ENCODE peak calls at places on chromosomes 3 and 15, in four cellular contexts. One of them, this sample, is unnamed.

GRCh38 chr3:14803101-14803980 is 15.4 kb upstream of the FGD5 start:
- DNase-seq in neural progenitor cell: no peak
- DNase-seq in A549: peak; percentile 68
- DNase-seq in GM23338: peak; percentile 14
- DNase-seq in this sample: no peak

GRCh38 chr3:14141602-14142315 is 16.9 kb downstream of the TMEM43 start:
- DNase-seq in A549: no peak
- DNase-seq in neural progenitor cell: no peak
- DNase-seq in GM23338: no peak
- DNase-seq in this sample: no peak

GRCh38 chr3:173892547-173892946 is 495.0 kb downstream of the NLGN1 start:
- DNase-seq in neural progenitor cell: no peak
- DNase-seq in GM23338: no peak
- DNase-seq in A549: no peak
- DNase-seq in this sample: no peak

GRCh38 chr3:16715281-16715680 is 110.1 kb upstream of the DAZL start:
- DNase-seq in neural progenitor cell: no peak
- DNase-seq in A549: no peak
- DNase-seq in GM23338: no peak
- DNase-seq in this sample: no peak

GRCh38 chr3:156997351-156997750 is 162.6 kb downstream of the CCNL1 start:
- DNase-seq in GM23338: no peak
- DNase-seq in A549: no peak
- DNase-seq in neural progenitor cell: no peak
- DNase-seq in this sample: no peak

GRCh38 chr3:55790596-55791350 is 303.7 kb upstream of the WNT5A start:
- DNase-seq in A549: no peak
- DNase-seq in GM23338: no peak
- DNase-seq in neural progenitor cell: no peak
- DNase-seq in this sample: no peak

GRCh38 chr3:188111002-188111584 is 42.9 kb upstream of the LPP start:
- DNase-seq in GM23338: no peak
- DNase-seq in neural progenitor cell: peak; percentile 49
- DNase-seq in A549: no peak
- DNase-seq in this sample: no peak

GRCh38 chr15:73807865-73808264 is 54.7 kb upstream of the INSYN1 start:
- DNase-seq in A549: no peak
- DNase-seq in GM23338: no peak
- DNase-seq in neural progenitor cell: no peak
- DNase-seq in this sample: no peak

GRCh38 chr15:90315276-90315982 is 36.7 kb upstream of the ZNF774 start:
- DNase-seq in neural progenitor cell: no peak
- DNase-seq in A549: peak; percentile 64
- DNase-seq in GM23338: no peak
- DNase-seq in this sample: peak; percentile 33

GRCh38 chr3:160564205-160564922 is 1.0 kb downstream of the KPNA4 start:
- DNase-seq in GM23338: peak; percentile 48
- DNase-seq in neural progenitor cell: peak; percentile 41
- DNase-seq in A549: peak; percentile 12
- DNase-seq in this sample: no peak

GRCh38 chr15:27418729-27419128 is 447.7 kb downstream of the GABRG3 start:
- DNase-seq in neural progenitor cell: peak; percentile 88
- DNase-seq in A549: no peak
- DNase-seq in GM23338: peak; percentile 78
- DNase-seq in this sample: no peak

GRCh38 chr3:10116928-10117327 is 1.5 kb downstream of the BRK1 start:
- DNase-seq in neural progenitor cell: no peak
- DNase-seq in A549: no peak
- DNase-seq in GM23338: no peak
- DNase-seq in this sample: no peak
- H3K4me3 ChIP-seq in neural progenitor cell: peak overlapping the region; percentile 93
- H3K4me3 ChIP-seq in A549: peak overlapping the region; percentile 83
- H3K4me3 ChIP-seq in GM23338: peak overlapping the region; percentile 98
- H3K4me3 ChIP-seq in this sample: no peak overlapping the region

GRCh38 chr3:58627941-58628340 is 38.6 kb downstream of the FAM3D start:
- DNase-seq in neural progenitor cell: no peak
- DNase-seq in GM23338: no peak
- DNase-seq in A549: no peak
- DNase-seq in this sample: no peak
- H3K27ac ChIP-seq in neural progenitor cell: no peak overlapping the region
- H3K27ac ChIP-seq in GM23338: no peak overlapping the region
- H3K27ac ChIP-seq in A549: no peak overlapping the region
- H3K27ac ChIP-seq in this sample: no peak overlapping the region

GRCh38 chr3:106862067-106862466 is 515.2 kb upstream of the CCDC54 start:
- DNase-seq in A549: no peak
- DNase-seq in GM23338: no peak
- DNase-seq in neural progenitor cell: no peak
- DNase-seq in this sample: no peak

GRCh38 chr3:106860182-106860581 is 517.1 kb upstream of the CCDC54 start:
- DNase-seq in neural progenitor cell: no peak
- DNase-seq in GM23338: no peak
- DNase-seq in A549: no peak
- DNase-seq in this sample: no peak
- H3K4me3 ChIP-seq in neural progenitor cell: no peak overlapping the region
- H3K4me3 ChIP-seq in GM23338: no peak overlapping the region
- H3K4me3 ChIP-seq in A549: no peak overlapping the region
- H3K4me3 ChIP-seq in this sample: no peak overlapping the region

GRCh38 chr15:91530951-91531582 is 322.4 kb upstream of the SLCO3A1 start:
- DNase-seq in A549: no peak
- DNase-seq in neural progenitor cell: no peak
- DNase-seq in GM23338: no peak
- DNase-seq in this sample: no peak
- H3K27ac ChIP-seq in A549: no peak overlapping the region
- H3K27ac ChIP-seq in neural progenitor cell: no peak overlapping the region
- H3K27ac ChIP-seq in GM23338: no peak overlapping the region
- H3K27ac ChIP-seq in this sample: no peak overlapping the region

DNA sequence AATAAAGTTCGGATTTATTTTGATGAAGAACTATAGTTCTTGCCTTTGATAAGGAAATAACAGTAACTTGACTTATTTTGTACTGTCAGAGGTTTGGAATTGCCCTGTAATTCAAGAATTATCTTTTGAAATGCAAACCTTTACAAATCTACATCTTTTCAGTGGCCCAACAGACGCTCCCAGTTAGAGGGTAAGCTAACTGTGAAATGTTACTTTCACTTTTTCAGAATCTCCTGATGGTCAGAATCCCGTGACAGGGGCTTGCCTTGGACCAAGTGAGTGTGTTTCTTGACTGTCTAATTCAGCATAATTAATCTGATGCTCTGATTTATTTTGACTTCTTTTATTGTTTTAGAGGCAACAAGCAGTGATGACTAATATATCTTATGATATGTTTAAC is 262.5 kb downstream of the PLOD2 start:
- DNase-seq in neural progenitor cell: no peak
- DNase-seq in GM23338: peak; percentile 24
- DNase-seq in A549: no peak
- DNase-seq in this sample: no peak
- H3K4me3 ChIP-seq in neural progenitor cell: no peak overlapping the region
- H3K4me3 ChIP-seq in GM23338: no peak overlapping the region
- H3K4me3 ChIP-seq in A549: peak overlapping the region; percentile 21
- H3K4me3 ChIP-seq in this sample: peak overlapping the region; percentile 9

GRCh38 chr15:95701410-95701809 is 629.1 kb upstream of the NR2F2 start:
- DNase-seq in A549: no peak
- DNase-seq in GM23338: no peak
- DNase-seq in neural progenitor cell: no peak
- DNase-seq in this sample: no peak
- H3K27ac ChIP-seq in A549: no peak overlapping the region
- H3K27ac ChIP-seq in GM23338: no peak overlapping the region
- H3K27ac ChIP-seq in neural progenitor cell: no peak overlapping the region
- H3K27ac ChIP-seq in this sample: no peak overlapping the region

GRCh38 chr15:40904552-40905201 is 10.4 kb downstream of the VPS18 start:
- DNase-seq in neural progenitor cell: no peak
- DNase-seq in A549: no peak
- DNase-seq in GM23338: no peak
- DNase-seq in this sample: no peak
- H3K4me3 ChIP-seq in neural progenitor cell: no peak overlapping the region
- H3K4me3 ChIP-seq in A549: no peak overlapping the region
- H3K4me3 ChIP-seq in GM23338: no peak overlapping the region
- H3K4me3 ChIP-seq in this sample: no peak overlapping the region

GRCh38 chr15:89019436-89019835 is 68.8 kb upstream of the ABHD2 start:
- DNase-seq in neural progenitor cell: no peak
- DNase-seq in A549: no peak
- DNase-seq in GM23338: no peak
- DNase-seq in this sample: no peak
- H3K27ac ChIP-seq in neural progenitor cell: no peak overlapping the region
- H3K27ac ChIP-seq in A549: no peak overlapping the region
- H3K27ac ChIP-seq in GM23338: peak overlapping the region; percentile 72
- H3K27ac ChIP-seq in this sample: peak overlapping the region; percentile 95

This sample was measured in ascending aorta.